ENCODE peak calls at places on chromosomes 12 and 14, in ten cellular contexts. B is GM10248; H is HuH-7.5; Z is fibroblast of mammary gland; R is T1000; C is CD4-positive, alpha-beta memory T cell; D is activated T-cell treated with anti-CD3 and anti-CD28 coated beads, Interleukin-2, amount 50 U/mL, for 1 hour; S is naive thymus-derived CD8-positive, alpha-beta T cell; P is omental fat pad; V is GM13977. W is an unnamed sample.
A peak's percentile ranks its signal among the peaks of the same experiment; 100 is the strongest.

GRCh38 chr12:52821826-52822660 is 8.1 kb upstream of the KRT4 start:
- DNase-seq in B (no peak), H (no peak), Z (no peak), R (no peak), C (no peak), D (no peak), S (no peak), P (no peak), V (no peak), W (no peak)

GRCh38 chr12:53381739-53382630 is 2.0 kb downstream of the SP1 start:
- DNase-seq in B (peak; percentile 29), H (no peak), Z (peak; percentile 84), R (no peak), C (peak; percentile 46), D (peak; percentile 47), S (peak; percentile 41), P (no peak), V (peak; percentile 29), W (peak; percentile 33)

GRCh38 chr12:47935196-47935595 is 28.2 kb upstream of the TMEM106C start:
- DNase-seq in B (no peak), H (no peak), Z (peak; percentile 80), R (no peak), C (no peak), D (no peak), S (no peak), P (no peak), V (no peak), W (no peak)

GRCh38 chr14:95958105-95958504 is 81.1 kb upstream of the C14orf132 start:
- DNase-seq in B (no peak), H (no peak), Z (no peak), R (no peak), C (no peak), D (no peak), S (no peak), P (no peak), V (no peak), W (no peak)

GRCh38 chr12:105982022-105982421 is 156.7 kb downstream of the NUAK1 start:
- DNase-seq in B (no peak), H (no peak), Z (no peak), R (no peak), C (no peak), D (no peak), S (no peak), P (no peak), V (no peak), W (no peak)

GRCh38 chr12:45216297-45216982 is 545 bp downstream of the ANO6 start:
- DNase-seq in B (peak; percentile 62), H (peak; percentile 49), Z (peak; percentile 34), R (peak; percentile 85), C (peak; percentile 40), D (peak; percentile 61), S (peak; percentile 58), P (peak; percentile 35), V (peak; percentile 56), W (peak; percentile 9)

GRCh38 chr14:79557309-79557708 is 654.0 kb downstream of the DIO2 start:
- DNase-seq in B (no peak), H (no peak), Z (no peak), R (no peak), C (no peak), D (no peak), S (no peak), P (no peak), V (no peak), W (no peak)

GRCh38 chr12:130839770-130840355 is 813 bp upstream of the STX2 start:
- DNase-seq in B (no peak), H (no peak), Z (no peak), R (no peak), C (no peak), D (no peak), S (no peak), P (no peak), V (no peak), W (no peak)

GRCh38 chr14:29236848-29237247 is 470.3 kb downstream of the FOXG1 start:
- DNase-seq in B (no peak), H (no peak), Z (peak; percentile 94), R (no peak), C (no peak), D (no peak), S (no peak), P (no peak), V (no peak), W (no peak)

GRCh38 chr14:33679461-33680225 is 271.2 kb downstream of the EGLN3 start:
- DNase-seq in B (no peak), H (no peak), Z (peak; percentile 75), R (no peak), C (no peak), D (no peak), S (no peak), P (no peak), V (no peak), W (no peak)

GRCh38 chr12:119061208-119061796 is 80.0 kb downstream of the SRRM4 start:
- DNase-seq in B (peak; percentile 15), H (peak; percentile 7), Z (peak; percentile 17), R (peak; percentile 9), C (no peak), D (no peak), S (no peak), P (no peak), V (peak; percentile 14), W (no peak)

GRCh38 chr12:97713972-97714588 is 251.5 kb downstream of the RMST start:
- DNase-seq in B (no peak), H (no peak), Z (no peak), R (no peak), C (no peak), D (no peak), S (no peak), P (no peak), V (no peak), W (no peak)

GRCh38 chr12:14841761-14842160 is 1.6 kb downstream of the ART4 start:
- DNase-seq in B (no peak), H (peak; percentile 17), Z (peak; percentile 68), R (peak; percentile 45), C (no peak), D (no peak), S (no peak), P (no peak), V (no peak), W (no peak)

GRCh38 chr14:64878775-64879634 is 702 bp downstream of the SPTB start:
- DNase-seq in B (peak; percentile 15), H (no peak), Z (no peak), R (no peak), C (no peak), D (no peak), S (no peak), P (no peak), V (no peak), W (no peak)

GRCh38 chr14:42994001-42994736 is 1387.5 kb downstream of the LRFN5 start:
- DNase-seq in B (no peak), H (no peak), Z (peak; percentile 85), R (peak; percentile 27), C (no peak), D (no peak), S (no peak), P (no peak), V (no peak), W (no peak)

GRCh38 chr14:96281486-96281885 is 25.5 kb downstream of the BDKRB1 start:
- DNase-seq in B (no peak), H (no peak), Z (no peak), R (no peak), C (no peak), D (no peak), S (no peak), P (no peak), V (no peak), W (no peak)

GRCh38 chr14:65772901-65773574 is 360.5 kb downstream of the FUT8 start:
- DNase-seq in B (no peak), H (no peak), Z (no peak), R (no peak), C (no peak), D (no peak), S (no peak), P (no peak), V (no peak), W (no peak)

GRCh38 chr14:69059658-69060648 is 80.9 kb upstream of the ACTN1 start:
- DNase-seq in B (no peak), H (no peak), Z (peak; percentile 99), R (peak; percentile 68), C (no peak), D (no peak), S (no peak), P (no peak), V (no peak), W (no peak)

GRCh38 chr12:1332327-1332726 is 262.1 kb downstream of the FBXL14 start:
- DNase-seq in B (no peak), H (peak; percentile 44), Z (no peak), R (no peak), C (no peak), D (no peak), S (no peak), P (no peak), V (no peak), W (no peak)

GRCh38 chr12:6323340-6323994 is 13.0 kb downstream of the PLEKHG6 start:
- DNase-seq in B (peak; percentile 67), H (peak; percentile 84), Z (peak; percentile 95), R (peak; percentile 79), C (peak; percentile 47), D (peak; percentile 54), S (peak; percentile 56), P (no peak), V (peak; percentile 81), W (peak; percentile 40)

GRCh38 chr12:69239922-69240624 is 704 bp downstream of the CPSF6 start:
- DNase-seq in B (peak; percentile 31), H (peak; percentile 21), Z (no peak), R (peak; percentile 99), C (peak; percentile 37), D (peak; percentile 64), S (peak; percentile 58), P (peak; percentile 25), V (peak; percentile 46), W (peak; percentile 41)

GRCh38 chr12:49049566-49050224 is 10.9 kb downstream of the KMT2D start:
- DNase-seq in B (no peak), H (no peak), Z (peak; percentile 75), R (no peak), C (no peak), D (no peak), S (no peak), P (no peak), V (no peak), W (no peak)

GRCh38 chr12:119544780-119545625 is 48.6 kb upstream of the TMEM233 start:
- DNase-seq in B (peak; percentile 67), H (peak; percentile 47), Z (peak; percentile 71), R (peak; percentile 29), C (peak; percentile 38), D (peak; percentile 28), S (peak; percentile 49), P (peak; percentile 24), V (peak; percentile 66), W (peak; percentile 44)